ENCODE peak calls at places on chromosome 4, in nine cellular contexts. M is stimulated activated CD4-positive, alpha-beta T cell treated with anti-CD3 and anti-CD28 coated beads, Interleukin-2, amount 100 ng/mL, for 48 hours; H is tibial nerve; C is C1 segment of cervical spinal cord; O is HS-5; W is pancreas; S is AG10803; K is LoVo; J is lower lobe of right lung. I is an unnamed sample.

GRCh38 chr4:188106454-188106853 is 2.9 kb downstream of the TRIML2 start:
- DNase-seq in J (no peak), K (no peak), W (no peak), C (no peak), H (no peak), M (no peak), S (no peak), O (no peak), I (no peak)

GRCh38 chr4:2954358-2955185 is 8.6 kb downstream of the NOP14 start:
- DNase-seq in K (no peak), W (peak; percentile 29), M (peak; percentile 71), O (no peak), C (no peak), J (no peak), S (no peak), H (no peak), I (no peak)

GRCh38 chr4:157045507-157046127 is 30.3 kb upstream of the GLRB start:
- DNase-seq in S (peak; percentile 75), W (no peak), K (peak; percentile 55), J (no peak), H (no peak), O (peak; percentile 40), M (no peak), C (peak; percentile 3), I (no peak)

GRCh38 chr4:149700272-149700671 is 115.4 kb downstream of the IQCM start:
- DNase-seq in J (no peak), S (no peak), W (no peak), H (no peak), C (no peak), O (no peak), M (no peak), K (no peak), I (no peak)

GRCh38 chr4:97500423-97500822 is 642.9 kb downstream of the STPG2 start:
- DNase-seq in H (no peak), K (no peak), W (no peak), O (no peak), M (no peak), S (no peak), J (no peak), C (no peak), I (no peak)

GRCh38 chr4:8144359-8144758 is 14.3 kb downstream of the ABLIM2 start:
- DNase-seq in S (no peak), H (no peak), W (no peak), J (no peak), O (no peak), C (peak; percentile 24), K (no peak), M (no peak), I (no peak)

GRCh38 chr4:153467154-153467896 is 1.2 kb downstream of the TMEM131L start:
- DNase-seq in H (no peak), K (peak; percentile 70), C (no peak), O (no peak), J (peak; percentile 86), S (no peak), M (peak; percentile 25), W (peak; percentile 89), I (no peak)

GRCh38 chr4:94472056-94472826 is 20.5 kb downstream of the PDLIM5 start:
- DNase-seq in J (no peak), S (peak; percentile 89), M (no peak), W (no peak), C (no peak), K (peak; percentile 52), O (no peak), H (no peak), I (no peak)

GRCh38 chr4:82219346-82219745 is 154.4 kb downstream of the HNRNPD start:
- DNase-seq in S (no peak), M (no peak), J (no peak), H (no peak), O (no peak), W (no peak), K (no peak), C (no peak), I (no peak)

GRCh38 chr4:5878359-5878758 is 14.5 kb downstream of the CRMP1 start:
- DNase-seq in W (no peak), S (no peak), H (no peak), M (no peak), O (no peak), J (no peak), K (no peak), C (no peak), I (no peak)

GRCh38 chr4:41525129-41525528 is 12.8 kb upstream of the LIMCH1 start:
- DNase-seq in H (no peak), S (peak; percentile 41), M (no peak), O (peak; percentile 69), W (no peak), C (no peak), J (no peak), K (no peak), I (no peak)

GRCh38 chr4:123701046-123701445 is 304.5 kb downstream of the SPRY1 start:
- DNase-seq in J (no peak), O (peak; percentile 33), C (no peak), S (peak; percentile 40), W (no peak), H (no peak), K (no peak), M (no peak), I (no peak)

GRCh38 chr4:47852121-47852520 is 14.3 kb upstream of the CORIN start:
- DNase-seq in O (no peak), K (no peak), C (no peak), M (no peak), H (no peak), S (peak; percentile 80), W (no peak), J (no peak), I (no peak)

GRCh38 chr4:63430105-63430504 is 979.1 kb downstream of the TECRL start:
- DNase-seq in M (no peak), J (no peak), W (no peak), S (no peak), C (no peak), H (no peak), K (no peak), O (peak; percentile 25), I (no peak)

GRCh38 chr4:153465922-153466636 is at the start of gene TMEM131L:
- DNase-seq in K (peak; percentile 77), S (peak; percentile 61), C (peak; percentile 60), W (peak; percentile 87), H (peak; percentile 29), J (peak; percentile 83), O (no peak), M (peak; percentile 52), I (no peak)

GRCh38 chr4:155773196-155773800 is 14.5 kb downstream of the GUCY1B1 start:
- DNase-seq in C (no peak), M (no peak), K (no peak), S (no peak), J (no peak), H (no peak), W (no peak), O (no peak), I (no peak)

GRCh38 chr4:138510053-138510452 is 267.9 kb upstream of the SLC7A11 start:
- DNase-seq in K (no peak), W (no peak), M (no peak), C (no peak), O (no peak), H (no peak), J (no peak), S (peak; percentile 16), I (no peak)

GRCh38 chr4:152919826-152920225 is 16.3 kb upstream of the FHDC1 start:
- DNase-seq in W (no peak), K (no peak), M (no peak), C (no peak), J (peak; percentile 53), H (no peak), S (no peak), O (no peak), I (no peak)

GRCh38 chr4:142549726-142550463 is 296.2 kb downstream of the INPP4B start:
- DNase-seq in M (no peak), J (no peak), K (peak; percentile 78), C (no peak), H (no peak), W (no peak), S (peak; percentile 82), O (peak; percentile 66), I (no peak)

GRCh38 chr4:38920186-38920585 is 52.6 kb downstream of the FAM114A1 start:
- DNase-seq in M (no peak), K (no peak), W (no peak), C (no peak), S (peak; percentile 34), H (no peak), J (no peak), O (no peak), I (no peak)

GRCh38 chr4:37279894-37280592 is 35.5 kb downstream of the NWD2 start:
- DNase-seq in W (no peak), M (no peak), H (no peak), S (no peak), J (no peak), K (no peak), C (no peak), O (no peak), I (no peak)

GRCh38 chr4:85748654-85749053 is 273.7 kb downstream of the ARHGAP24 start:
- DNase-seq in W (no peak), O (no peak), S (no peak), M (no peak), K (no peak), C (no peak), H (no peak), J (no peak), I (no peak)

GRCh38 chr4:134665429-134665828 is 463.8 kb upstream of the PABPC4L start:
- DNase-seq in W (no peak), K (no peak), O (no peak), S (no peak), M (no peak), C (no peak), H (no peak), J (no peak), I (no peak)

GRCh38 chr4:88981571-88981970 is 75.4 kb downstream of the FAM13A start:
- DNase-seq in C (no peak), H (no peak), S (no peak), O (no peak), M (no peak), K (no peak), J (no peak), W (no peak), I (no peak)

GRCh38 chr4:84856468-84856867 is 110.0 kb downstream of the WDFY3 start:
- DNase-seq in W (no peak), M (no peak), K (no peak), H (no peak), O (no peak), J (no peak), S (no peak), C (no peak), I (no peak)

GRCh38 chr4:158578476-158578875 is 56.8 kb downstream of the RXFP1 start:
- DNase-seq in K (peak; percentile 9), C (no peak), M (no peak), O (no peak), H (no peak), J (no peak), S (peak; percentile 29), W (no peak), I (no peak)

GRCh38 chr4:99998062-99998880 is 48.2 kb upstream of the H2AZ1 start:
- DNase-seq in W (no peak), K (peak; percentile 10), H (no peak), C (no peak), J (no peak), S (peak; percentile 34), M (no peak), O (peak; percentile 67), I (no peak)

GRCh38 chr4:1406416-1406945 is at the start of gene NKX1-1:
- DNase-seq in O (no peak), J (peak; percentile 24), H (no peak), S (no peak), C (no peak), M (no peak), K (no peak), W (no peak), I (no peak)

GRCh38 chr4:138975225-138975624 is 40.4 kb upstream of the NOCT start:
- DNase-seq in K (no peak), S (no peak), C (no peak), H (no peak), M (no peak), O (no peak), J (no peak), W (no peak), I (no peak)

GRCh38 chr4:107857741-107858140 is 33.0 kb downstream of the SGMS2 start:
- DNase-seq in K (no peak), C (no peak), W (no peak), J (no peak), S (no peak), O (no peak), H (no peak), M (no peak), I (no peak)

GRCh38 chr4:68368566-68369473 is 18.9 kb upstream of the YTHDC1 start:
- DNase-seq in O (peak; percentile 67), J (no peak), K (no peak), H (no peak), S (peak; percentile 98), W (no peak), M (no peak), C (no peak), I (no peak)

I was measured in suprapubic skin.